ENCODE peak calls at places on chromosomes 7 and 10, in eight cellular contexts. H is NAMALWA; M is M059J; V is central memory CD4-positive, alpha-beta T cell; C is NCI-H510A treated with DMSO at 0.1 percent for 48 hours; P is HT1080; J is left kidney; D is ovary. Y is an unnamed sample.

GRCh38 chr7:6578114-6579084 is 1.1 kb downstream of the ZDHHC4 start:
- DNase-seq in H (no peak), M (peak), V (no peak), C (no peak), P (no peak), J (no peak), D (no peak), Y (peak)

GRCh38 chr7:18570441-18570840 is 74.9 kb downstream of the HDAC9 start:
- DNase-seq in H (no peak), M (no peak), V (no peak), C (peak), P (no peak), J (no peak), D (no peak), Y (no peak)

GRCh38 chr7:155965010-155965409 is 152.7 kb upstream of the SHH start:
- DNase-seq in H (no peak), M (peak), V (no peak), C (no peak), P (peak), J (no peak), D (no peak), Y (peak)

GRCh38 chr10:60367014-60367413 is 22.7 kb downstream of the ANK3 start:
- DNase-seq in H (no peak), M (no peak), V (no peak), C (no peak), P (no peak), J (no peak), D (no peak), Y (no peak)

GRCh38 chr7:118872568-118872967 is 648.1 kb downstream of the ANKRD7 start:
- DNase-seq in H (no peak), M (no peak), V (no peak), C (peak), P (peak), J (no peak), D (no peak), Y (no peak)

GRCh38 chr7:106793015-106793651 is 71.9 kb upstream of the PIK3CG start:
- DNase-seq in H (peak), M (peak), V (peak), C (peak), P (no peak), J (peak), D (no peak), Y (no peak)

GRCh38 chr10:17516376-17516775 is 62.0 kb upstream of the ST8SIA6 start:
- DNase-seq in H (no peak), M (peak), V (no peak), C (no peak), P (no peak), J (no peak), D (no peak), Y (no peak)

GRCh38 chr10:30238836-30239235 is 110.2 kb downstream of the MTPAP start:
- DNase-seq in H (no peak), M (no peak), V (no peak), C (no peak), P (no peak), J (no peak), D (no peak), Y (no peak)

GRCh38 chr7:499853-500485 is 19.7 kb downstream of the PDGFA start:
- DNase-seq in H (no peak), M (no peak), V (no peak), C (no peak), P (no peak), J (no peak), D (no peak), Y (no peak)

GRCh38 chr7:26588511-26588910 is 275.9 kb downstream of the SKAP2 start:
- DNase-seq in H (peak), M (no peak), V (no peak), C (peak), P (no peak), J (no peak), D (no peak), Y (no peak)

GRCh38 chr10:69901022-69901421 is 99.3 kb downstream of the COL13A1 start:
- DNase-seq in H (no peak), M (no peak), V (no peak), C (peak), P (no peak), J (no peak), D (no peak), Y (no peak)

Y was measured in Caco-2.